ENCODE peak calls at places on chromosomes 5 and 9, in six cellular contexts. L is activated CD4-positive, alpha-beta T cell treated with anti-CD3 and anti-CD28 coated beads for 36 hours; B is AG04450; Z is stimulated activated naive CD8-positive, alpha-beta T cell treated with anti-CD3 and anti-CD28 coated beads, Interleukin-15, Interleukin-2, amounts not matched to agents 100 U/mL and 50 U/mL, for 24 hours; I is choroid plexus epithelial cell; X is stimulated activated CD8-positive, alpha-beta memory T cell treated with anti-CD3 and anti-CD28 coated beads, Interleukin-4, amount 100 ng/mL, for 48 hours. Q is an unnamed sample.

GRCh38 chr5:170429014-170429413 is 39.8 kb upstream of the KCNMB1 start:
- DNase-seq in X (no peak), L (no peak), Z (no peak), I (peak), B (no peak), Q (no peak)

GRCh38 chr5:116668361-116668760 is 93.7 kb upstream of the SEMA6A start:
- DNase-seq in L (no peak), B (no peak), I (no peak), Z (no peak), X (no peak), Q (no peak)

GRCh38 chr9:98532147-98532546 is 176.6 kb downstream of the GABBR2 start:
- DNase-seq in L (no peak), B (no peak), I (no peak), X (no peak), Z (no peak), Q (no peak)

GRCh38 chr5:81554647-81555046 is 160.7 kb upstream of the ACOT12 start:
- DNase-seq in Z (no peak), I (no peak), X (no peak), B (no peak), L (no peak), Q (no peak)

GRCh38 chr5:6517494-6517893 is 68.8 kb downstream of the UBE2QL1 start:
- DNase-seq in X (no peak), B (no peak), Z (no peak), L (no peak), I (no peak), Q (no peak)

GRCh38 chr5:105639068-105639467 is 2031.7 kb downstream of the EFNA5 start:
- DNase-seq in L (no peak), X (no peak), I (no peak), B (no peak), Z (no peak), Q (no peak)

GRCh38 chr5:8332666-8333444 is 463.9 kb downstream of the MTRR start:
- DNase-seq in B (no peak), I (no peak), Z (no peak), X (no peak), L (no peak), Q (no peak)

GRCh38 chr5:177113566-177114424 is 19.8 kb upstream of the NSD1 start:
- DNase-seq in I (peak), X (peak), B (no peak), L (peak), Z (peak), Q (peak)

GRCh38 chr5:113092683-113093082 is 116.1 kb downstream of the DCP2 start:
- DNase-seq in X (no peak), L (no peak), B (no peak), I (peak), Z (no peak), Q (no peak)